ENCODE peak calls at places on chromosomes 3 and 15, in five cellular contexts. C, R, U, I and H are unnamed samples.

GRCh38 chr3:59654120-59654952 is 604.5 kb upstream of the CFAP20DC start:
- DNase-seq in C (peak; percentile 33), R (no peak), U (no peak), I (no peak), H (no peak)

GRCh38 chr3:76065975-76066374 is 280.6 kb upstream of the ZNF717 start:
- DNase-seq in C (peak; percentile 7), R (no peak), U (no peak), I (no peak), H (peak; percentile 23)

GRCh38 chr15:38930851-38931572 is 366.4 kb upstream of the RASGRP1 start:
- DNase-seq in C (peak; percentile 59), R (no peak), U (no peak), I (no peak), H (no peak)

GRCh38 chr3:14989943-14990753 is 42.8 kb downstream of the NR2C2 start:
- DNase-seq in C (peak; percentile 10), R (no peak), U (no peak), I (no peak), H (no peak)

GRCh38 chr3:194443911-194444310 is 42.9 kb downstream of the ATP13A3 start:
- DNase-seq in C (peak; percentile 43), R (no peak), U (no peak), I (no peak), H (peak; percentile 11)

GRCh38 chr15:78621810-78622402 is 1.1 kb upstream of the CHRNA3 start:
- DNase-seq in C (no peak), R (no peak), U (no peak), I (no peak), H (no peak)

GRCh38 chr3:47404955-47405790 is 24.4 kb downstream of the PTPN23 start:
- DNase-seq in C (peak; percentile 71), R (no peak), U (no peak), I (peak; percentile 52), H (peak; percentile 16)

GRCh38 chr3:194119831-194120230 is 16.1 kb upstream of the HES1 start:
- DNase-seq in C (no peak), R (no peak), U (no peak), I (no peak), H (no peak)

GRCh38 chr3:60434945-60435344 is 816.3 kb downstream of the FHIT start:
- DNase-seq in C (no peak), R (no peak), U (no peak), I (no peak), H (no peak)

GRCh38 chr15:80343610-80344009 is 60.6 kb upstream of the ARNT2 start:
- DNase-seq in C (peak; percentile 94), R (no peak), U (no peak), I (no peak), H (no peak)

GRCh38 chr3:172446198-172446597 is 2.1 kb downstream of the GHSR start:
- DNase-seq in C (no peak), R (no peak), U (no peak), I (no peak), H (no peak)

GRCh38 chr15:42118650-42119531 is 24.5 kb upstream of the PLA2G4D start:
- DNase-seq in C (no peak), R (peak; percentile 42), U (no peak), I (no peak), H (no peak)

GRCh38 chr3:149968216-149968615 is 2.5 kb downstream of the PFN2 start:
- DNase-seq in C (peak; percentile 16), R (no peak), U (no peak), I (no peak), H (no peak)